ENCODE peak calls at places on chromosome 1, in seven cellular contexts. One of them, this sample, is unnamed.

GRCh38 chr1:109371271-109371739 is 26.4 kb downstream of the SORT1 start:
- DNase-seq in nephron progenitor cell: no peak
- DNase-seq in iPS-NIHi11: no peak
- DNase-seq in T-helper 2 cell: no peak
- DNase-seq in GM20000: no peak
- DNase-seq in neuronal stem cell: no peak
- DNase-seq in Right ventricle myocardium inferior: no peak
- DNase-seq in this sample: peak

GRCh38 chr1:215376544-215377264 is 190.4 kb upstream of the KCTD3 start:
- DNase-seq in GM20000: no peak
- DNase-seq in iPS-NIHi11: no peak
- DNase-seq in T-helper 2 cell: no peak
- DNase-seq in Right ventricle myocardium inferior: no peak
- DNase-seq in neuronal stem cell: no peak
- DNase-seq in nephron progenitor cell: no peak
- DNase-seq in this sample: no peak

GRCh38 chr1:30907641-30908445 is 715 bp downstream of the SDC3 start:
- DNase-seq in neuronal stem cell: no peak
- DNase-seq in iPS-NIHi11: peak
- DNase-seq in T-helper 2 cell: no peak
- DNase-seq in Right ventricle myocardium inferior: peak
- DNase-seq in nephron progenitor cell: peak
- DNase-seq in GM20000: no peak
- DNase-seq in this sample: no peak

GRCh38 chr1:30745834-30746208 is 11.8 kb downstream of the LAPTM5 start:
- DNase-seq in T-helper 2 cell: no peak
- DNase-seq in Right ventricle myocardium inferior: no peak
- DNase-seq in iPS-NIHi11: no peak
- DNase-seq in GM20000: no peak
- DNase-seq in nephron progenitor cell: no peak
- DNase-seq in neuronal stem cell: no peak
- DNase-seq in this sample: no peak

GRCh38 chr1:156124557-156125483 is 10.3 kb downstream of the LMNA start:
- DNase-seq in T-helper 2 cell: no peak
- DNase-seq in iPS-NIHi11: no peak
- DNase-seq in neuronal stem cell: no peak
- DNase-seq in nephron progenitor cell: no peak
- DNase-seq in Right ventricle myocardium inferior: no peak
- DNase-seq in GM20000: no peak
- DNase-seq in this sample: no peak

GRCh38 chr1:224340711-224341384 is 10.9 kb upstream of the NVL start:
- DNase-seq in Right ventricle myocardium inferior: no peak
- DNase-seq in T-helper 2 cell: peak
- DNase-seq in neuronal stem cell: no peak
- DNase-seq in nephron progenitor cell: peak
- DNase-seq in GM20000: no peak
- DNase-seq in iPS-NIHi11: peak
- DNase-seq in this sample: no peak

GRCh38 chr1:152440635-152441471 is 26.8 kb upstream of the CRNN start:
- DNase-seq in Right ventricle myocardium inferior: peak
- DNase-seq in nephron progenitor cell: peak
- DNase-seq in neuronal stem cell: no peak
- DNase-seq in GM20000: peak
- DNase-seq in T-helper 2 cell: peak
- DNase-seq in iPS-NIHi11: peak
- DNase-seq in this sample: peak

GRCh38 chr1:40096977-40097782 is at the start of gene PPT1:
- DNase-seq in Right ventricle myocardium inferior: peak
- DNase-seq in GM20000: peak
- DNase-seq in neuronal stem cell: peak
- DNase-seq in nephron progenitor cell: peak
- DNase-seq in T-helper 2 cell: peak
- DNase-seq in iPS-NIHi11: peak
- DNase-seq in this sample: peak

GRCh38 chr1:89273324-89273778 is 691 bp upstream of the GBP5 start:
- DNase-seq in iPS-NIHi11: no peak
- DNase-seq in neuronal stem cell: no peak
- DNase-seq in Right ventricle myocardium inferior: no peak
- DNase-seq in nephron progenitor cell: no peak
- DNase-seq in GM20000: no peak
- DNase-seq in T-helper 2 cell: no peak
- DNase-seq in this sample: no peak

GRCh38 chr1:205456868-205457724 is 1.3 kb upstream of the BLACAT1 start:
- DNase-seq in GM20000: no peak
- DNase-seq in Right ventricle myocardium inferior: peak
- DNase-seq in neuronal stem cell: no peak
- DNase-seq in T-helper 2 cell: no peak
- DNase-seq in iPS-NIHi11: peak
- DNase-seq in nephron progenitor cell: peak
- DNase-seq in this sample: no peak

GRCh38 chr1:99993468-99993845 is 23.7 kb downstream of the SLC35A3 start:
- DNase-seq in GM20000: no peak
- DNase-seq in neuronal stem cell: no peak
- DNase-seq in T-helper 2 cell: no peak
- DNase-seq in nephron progenitor cell: no peak
- DNase-seq in iPS-NIHi11: no peak
- DNase-seq in Right ventricle myocardium inferior: no peak
- DNase-seq in this sample: no peak

GRCh38 chr1:100090471-100090870 is 42.3 kb downstream of the SASS6 start:
- DNase-seq in neuronal stem cell: no peak
- DNase-seq in T-helper 2 cell: no peak
- DNase-seq in GM20000: no peak
- DNase-seq in nephron progenitor cell: no peak
- DNase-seq in iPS-NIHi11: no peak
- DNase-seq in Right ventricle myocardium inferior: no peak
- DNase-seq in this sample: no peak

GRCh38 chr1:29362764-29363163 is 126.4 kb downstream of the PTPRU start:
- DNase-seq in Right ventricle myocardium inferior: no peak
- DNase-seq in iPS-NIHi11: no peak
- DNase-seq in GM20000: no peak
- DNase-seq in neuronal stem cell: no peak
- DNase-seq in T-helper 2 cell: no peak
- DNase-seq in nephron progenitor cell: no peak
- DNase-seq in this sample: no peak

GRCh38 chr1:102724741-102725140 is 383.6 kb downstream of the COL11A1 start:
- DNase-seq in GM20000: no peak
- DNase-seq in Right ventricle myocardium inferior: no peak
- DNase-seq in T-helper 2 cell: no peak
- DNase-seq in neuronal stem cell: no peak
- DNase-seq in nephron progenitor cell: no peak
- DNase-seq in iPS-NIHi11: no peak
- DNase-seq in this sample: no peak

GRCh38 chr1:53402891-53403655 is 56.1 kb upstream of the DMRTB1 start:
- DNase-seq in GM20000: no peak
- DNase-seq in Right ventricle myocardium inferior: no peak
- DNase-seq in T-helper 2 cell: no peak
- DNase-seq in iPS-NIHi11: no peak
- DNase-seq in nephron progenitor cell: no peak
- DNase-seq in neuronal stem cell: no peak
- DNase-seq in this sample: no peak

GRCh38 chr1:230188826-230189225 is 121.8 kb downstream of the GALNT2 start:
- DNase-seq in T-helper 2 cell: no peak
- DNase-seq in iPS-NIHi11: no peak
- DNase-seq in Right ventricle myocardium inferior: no peak
- DNase-seq in GM20000: no peak
- DNase-seq in neuronal stem cell: no peak
- DNase-seq in nephron progenitor cell: no peak
- DNase-seq in this sample: no peak

GRCh38 chr1:233647083-233647482 is 33.2 kb downstream of the KCNK1 start:
- DNase-seq in neuronal stem cell: no peak
- DNase-seq in T-helper 2 cell: no peak
- DNase-seq in Right ventricle myocardium inferior: no peak
- DNase-seq in GM20000: no peak
- DNase-seq in nephron progenitor cell: no peak
- DNase-seq in iPS-NIHi11: no peak
- DNase-seq in this sample: peak

GRCh38 chr1:241485554-241485992 is 34.0 kb downstream of the FH start:
- DNase-seq in Right ventricle myocardium inferior: no peak
- DNase-seq in neuronal stem cell: no peak
- DNase-seq in nephron progenitor cell: no peak
- DNase-seq in GM20000: peak
- DNase-seq in T-helper 2 cell: no peak
- DNase-seq in iPS-NIHi11: peak
- DNase-seq in this sample: peak

GRCh38 chr1:49183489-49183888 is 406.8 kb upstream of the BEND5 start:
- DNase-seq in T-helper 2 cell: no peak
- DNase-seq in GM20000: no peak
- DNase-seq in iPS-NIHi11: no peak
- DNase-seq in nephron progenitor cell: no peak
- DNase-seq in neuronal stem cell: no peak
- DNase-seq in Right ventricle myocardium inferior: no peak
- DNase-seq in this sample: no peak

GRCh38 chr1:236060286-236060685 is 4.6 kb downstream of the NID1 start:
- DNase-seq in iPS-NIHi11: no peak
- DNase-seq in T-helper 2 cell: no peak
- DNase-seq in Right ventricle myocardium inferior: no peak
- DNase-seq in neuronal stem cell: no peak
- DNase-seq in nephron progenitor cell: no peak
- DNase-seq in GM20000: no peak
- DNase-seq in this sample: no peak

GRCh38 chr1:214124915-214125314 is 137.1 kb downstream of the PROX1 start:
- DNase-seq in T-helper 2 cell: no peak
- DNase-seq in neuronal stem cell: no peak
- DNase-seq in iPS-NIHi11: no peak
- DNase-seq in nephron progenitor cell: no peak
- DNase-seq in Right ventricle myocardium inferior: no peak
- DNase-seq in GM20000: no peak
- DNase-seq in this sample: no peak